ENCODE peak calls at places on chromosomes 3 and 15, in ten cellular contexts. Y is CD8-positive, alpha-beta T cell; Z is HCT116; X is brain microvascular endothelial cell; I is CD8-positive, alpha-beta memory T cell; V is CD4-positive, alpha-beta T cell; J is colonic mucosa; E is upper lobe of left lung; L is stomach; T is adrenal gland. N is an unnamed sample.

GRCh38 chr3:52047295-52047960 is 8.9 kb downstream of the DUSP7 start:
- DNase-seq in Y (no peak), Z (no peak), X (no peak), I (no peak), V (no peak), J (no peak), E (peak), L (peak), T (no peak), N (peak)

GRCh38 chr15:63292771-63293170 is 15.4 kb downstream of the APH1B start:
- DNase-seq in Y (no peak), Z (no peak), X (peak), I (no peak), V (no peak), J (no peak), E (peak), L (no peak), T (no peak), N (no peak)

GRCh38 chr3:46097691-46098241 is 70.5 kb upstream of the XCR1 start:
- DNase-seq in Y (no peak), Z (no peak), X (peak), I (no peak), V (no peak), J (no peak), E (no peak), L (no peak), T (no peak), N (no peak)

GRCh38 chr3:11568503-11569155 is 75.1 kb downstream of the VGLL4 start:
- DNase-seq in Y (no peak), Z (peak), X (peak), I (no peak), V (no peak), J (no peak), E (no peak), L (no peak), T (peak), N (peak)

GRCh38 chr15:77839970-77840609 is 207.4 kb upstream of the LINGO1 start:
- DNase-seq in Y (no peak), Z (no peak), X (no peak), I (no peak), V (no peak), J (no peak), E (no peak), L (no peak), T (no peak), N (no peak)

GRCh38 chr3:44554626-44555592 is at the start of gene ZKSCAN7:
- DNase-seq in Y (peak), Z (no peak), X (peak), I (peak), V (peak), J (peak), E (peak), L (peak), T (peak), N (peak)

GRCh38 chr3:123467051-123467450 is 18.2 kb upstream of the ADCY5 start:
- DNase-seq in Y (no peak), Z (no peak), X (no peak), I (no peak), V (no peak), J (no peak), E (no peak), L (no peak), T (no peak), N (no peak)

GRCh38 chr3:141649871-141650270 is 88.2 kb upstream of the RNF7 start:
- DNase-seq in Y (no peak), Z (no peak), X (no peak), I (no peak), V (no peak), J (no peak), E (no peak), L (no peak), T (no peak), N (no peak)

GRCh38 chr15:77991029-77991406 is 86.5 kb downstream of the TBC1D2B start:
- DNase-seq in Y (no peak), Z (no peak), X (no peak), I (no peak), V (no peak), J (no peak), E (no peak), L (no peak), T (no peak), N (no peak)

GRCh38 chr15:63251701-63252100 is 25.7 kb upstream of the APH1B start:
- DNase-seq in Y (no peak), Z (no peak), X (no peak), I (no peak), V (no peak), J (no peak), E (no peak), L (no peak), T (no peak), N (no peak)

GRCh38 chr15:90710436-90710835 is 6.7 kb upstream of the BLM start:
- DNase-seq in Y (no peak), Z (no peak), X (no peak), I (no peak), V (no peak), J (no peak), E (peak), L (no peak), T (no peak), N (no peak)

GRCh38 chr15:39413558-39413957 is 167.3 kb upstream of the THBS1 start:
- DNase-seq in Y (no peak), Z (no peak), X (no peak), I (no peak), V (no peak), J (no peak), E (no peak), L (no peak), T (no peak), N (no peak)

GRCh38 chr3:37435572-37435971 is 261.2 kb upstream of the LRRFIP2 start:
- DNase-seq in Y (no peak), Z (no peak), X (no peak), I (no peak), V (no peak), J (no peak), E (no peak), L (no peak), T (no peak), N (no peak)

GRCh38 chr3:55507808-55508207 is 20.7 kb upstream of the WNT5A start:
- DNase-seq in Y (no peak), Z (no peak), X (no peak), I (no peak), V (no peak), J (no peak), E (no peak), L (no peak), T (no peak), N (no peak)

GRCh38 chr3:63753567-63753966 is 65.5 kb upstream of the C3orf49 start:
- DNase-seq in Y (no peak), Z (no peak), X (peak), I (no peak), V (no peak), J (no peak), E (no peak), L (no peak), T (no peak), N (no peak)

DNA sequence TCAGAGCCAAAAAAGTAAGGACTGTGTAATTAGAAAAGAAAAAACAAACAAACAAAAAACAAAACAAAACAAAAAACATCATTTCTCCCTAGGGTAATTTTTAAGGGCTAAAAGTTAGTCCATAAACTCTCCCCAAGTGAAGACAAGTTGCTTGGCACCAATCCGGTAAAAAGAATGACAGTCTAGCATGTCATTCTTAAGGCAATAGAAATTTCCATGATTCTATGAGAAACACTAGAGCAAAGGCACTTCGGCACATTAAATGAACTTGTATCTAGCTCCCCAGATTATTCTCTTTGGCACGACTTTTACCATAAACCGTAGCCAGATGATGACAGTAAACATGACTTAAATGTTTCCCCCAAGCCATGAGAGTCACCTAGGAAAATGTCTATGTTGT is 10.1 kb downstream of the COL8A1 start:
- DNase-seq in Y (no peak), Z (no peak), X (no peak), I (no peak), V (no peak), J (no peak), E (no peak), L (no peak), T (no peak), N (no peak)
- H3K27ac ChIP-seq in Y (no peak), Z (no peak), X (peak), I (no peak), V (no peak), J (no peak), E (peak), L (peak), T (no peak), N (no peak)

GRCh38 chr3:187809979-187810568 is 64.8 kb upstream of the BCL6 start:
- DNase-seq in Y (no peak), Z (no peak), X (no peak), I (no peak), V (no peak), J (no peak), E (no peak), L (no peak), T (no peak), N (no peak)
- H3K27ac ChIP-seq in Y (no peak), Z (no peak), X (no peak), I (no peak), V (no peak), J (no peak), E (no peak), L (no peak), T (no peak), N (no peak)

DNA sequence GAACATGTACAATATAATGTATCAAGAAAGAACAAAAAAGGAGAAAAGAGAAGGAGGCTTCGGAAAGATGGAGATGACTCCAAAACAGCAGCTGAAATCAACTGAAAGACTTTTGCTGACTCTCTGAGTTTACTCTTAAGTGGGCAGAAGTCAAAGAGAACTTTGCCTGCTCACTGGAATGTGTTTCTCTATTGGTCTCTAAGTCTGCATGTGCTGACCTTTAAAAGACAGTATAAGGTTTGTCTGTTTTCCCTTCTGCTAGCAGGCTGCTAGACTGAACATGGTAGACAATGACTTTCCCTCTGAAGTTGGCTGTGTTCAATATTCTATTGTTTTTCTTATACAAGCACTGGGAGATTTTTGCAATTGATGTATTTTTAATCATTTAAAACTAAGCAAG is 7.2 kb upstream of the MAP4 start:
- DNase-seq in Y (no peak), Z (no peak), X (no peak), I (no peak), V (no peak), J (no peak), E (no peak), L (no peak), T (no peak), N (no peak)
- H3K27ac ChIP-seq in Y (no peak), Z (no peak), X (no peak), I (no peak), V (no peak), J (no peak), E (no peak), L (no peak), T (no peak), N (no peak)

GRCh38 chr3:129180461-129180860 is 3.2 kb downstream of the CNBP start:
- DNase-seq in Y (no peak), Z (no peak), X (no peak), I (no peak), V (no peak), J (no peak), E (no peak), L (no peak), T (no peak), N (no peak)
- H3K27ac ChIP-seq in Y (no peak), Z (no peak), X (no peak), I (no peak), V (no peak), J (peak), E (peak), L (peak), T (peak), N (no peak)

GRCh38 chr3:27325419-27325818 is 43.8 kb downstream of the NEK10 start:
- DNase-seq in Y (no peak), Z (no peak), X (no peak), I (no peak), V (no peak), J (no peak), E (no peak), L (no peak), T (no peak), N (no peak)
- H3K27ac ChIP-seq in Y (no peak), Z (no peak), X (no peak), I (no peak), V (no peak), J (no peak), E (peak), L (peak), T (no peak), N (no peak)

GRCh38 chr3:107193114-107193513 is 184.1 kb upstream of the CCDC54 start:
- DNase-seq in Y (no peak), Z (no peak), X (no peak), I (no peak), V (no peak), J (no peak), E (no peak), L (no peak), T (no peak), N (no peak)

GRCh38 chr3:107204121-107204520 is 173.1 kb upstream of the CCDC54 start:
- DNase-seq in Y (no peak), Z (no peak), X (no peak), I (no peak), V (no peak), J (no peak), E (no peak), L (no peak), T (no peak), N (no peak)

GRCh38 chr3:107201146-107201545 is 176.1 kb upstream of the CCDC54 start:
- DNase-seq in Y (no peak), Z (no peak), X (no peak), I (no peak), V (no peak), J (no peak), E (no peak), L (no peak), T (no peak), N (no peak)

GRCh38 chr3:107199962-107200465 is 177.2 kb upstream of the CCDC54 start:
- DNase-seq in Y (no peak), Z (no peak), X (no peak), I (no peak), V (no peak), J (no peak), E (no peak), L (no peak), T (no peak), N (no peak)

GRCh38 chr3:107198522-107199271 is 178.5 kb upstream of the CCDC54 start:
- DNase-seq in Y (no peak), Z (no peak), X (no peak), I (no peak), V (no peak), J (no peak), E (no peak), L (no peak), T (no peak), N (no peak)
- H3K27ac ChIP-seq in Y (no peak), Z (no peak), X (no peak), I (no peak), V (no peak), J (no peak), E (no peak), L (peak), T (no peak), N (peak)

DNA sequence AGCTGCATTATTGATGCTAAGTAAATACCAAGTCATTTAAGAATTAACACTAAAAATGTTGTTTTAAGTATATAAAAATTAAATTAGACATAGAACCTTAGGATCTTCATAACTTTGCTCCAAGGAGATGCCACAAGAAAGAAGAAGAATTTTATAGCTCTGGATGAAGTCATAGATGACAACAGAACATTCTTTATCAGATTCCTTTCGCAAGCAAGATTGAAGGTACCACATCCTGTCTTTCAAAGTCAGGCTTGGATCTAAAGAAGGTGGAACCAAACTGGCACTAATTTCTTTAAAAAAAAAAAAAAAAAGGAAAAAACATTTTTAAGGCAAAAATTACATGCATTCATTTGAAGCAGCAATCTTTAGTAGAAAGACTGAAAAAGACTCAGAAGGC is 62.5 kb downstream of the POLQ start:
- DNase-seq in Y (no peak), Z (no peak), X (no peak), I (no peak), V (no peak), J (no peak), E (no peak), L (no peak), T (no peak), N (no peak)
- H3K27ac ChIP-seq in Y (no peak), Z (no peak), X (peak), I (no peak), V (no peak), J (no peak), E (no peak), L (no peak), T (no peak), N (no peak)

DNA sequence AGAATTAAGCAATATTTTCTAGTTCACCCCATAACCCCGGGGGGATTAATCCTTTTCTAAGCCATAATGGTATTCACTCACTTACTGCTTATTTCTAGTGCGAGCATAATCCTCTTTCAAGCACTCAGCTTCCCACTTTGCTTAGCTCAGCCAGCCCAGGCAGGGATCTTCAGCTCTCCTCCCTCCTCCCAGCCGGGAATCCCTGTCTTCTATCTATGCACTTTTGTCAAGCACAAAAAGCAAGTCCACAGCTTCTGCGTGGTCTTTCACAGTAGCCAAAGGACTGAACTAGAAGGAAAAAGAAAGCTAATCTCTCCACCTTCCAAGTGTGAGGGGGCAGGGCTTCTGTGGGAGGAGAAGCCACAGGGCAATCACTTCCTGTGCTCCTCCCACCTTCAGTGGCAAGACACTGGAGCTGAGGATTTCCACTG is 62.8 kb downstream of the PEX5L start:
- DNase-seq in Y (no peak), Z (no peak), X (no peak), I (no peak), V (no peak), J (no peak), E (no peak), L (no peak), T (no peak), N (peak)
- H3K27ac ChIP-seq in Y (no peak), Z (no peak), X (no peak), I (no peak), V (no peak), J (no peak), E (no peak), L (no peak), T (no peak), N (peak)

GRCh38 chr3:154122096-154122911 is 1.1 kb downstream of the ARHGEF26 start:
- DNase-seq in Y (no peak), Z (no peak), X (no peak), I (no peak), V (no peak), J (no peak), E (no peak), L (no peak), T (peak), N (no peak)

GRCh38 chr3:154125378-154126030 is 4.3 kb downstream of the ARHGEF26 start:
- DNase-seq in Y (no peak), Z (no peak), X (no peak), I (no peak), V (no peak), J (no peak), E (no peak), L (no peak), T (no peak), N (no peak)

GRCh38 chr3:154121236-154122095 is at the start of gene ARHGEF26:
- DNase-seq in Y (peak), Z (peak), X (peak), I (peak), V (peak), J (peak), E (peak), L (peak), T (peak), N (peak)

GRCh38 chr3:154122912-154123559 is 1.8 kb downstream of the ARHGEF26 start:
- DNase-seq in Y (no peak), Z (no peak), X (peak), I (no peak), V (no peak), J (no peak), E (no peak), L (no peak), T (no peak), N (no peak)

DNA sequence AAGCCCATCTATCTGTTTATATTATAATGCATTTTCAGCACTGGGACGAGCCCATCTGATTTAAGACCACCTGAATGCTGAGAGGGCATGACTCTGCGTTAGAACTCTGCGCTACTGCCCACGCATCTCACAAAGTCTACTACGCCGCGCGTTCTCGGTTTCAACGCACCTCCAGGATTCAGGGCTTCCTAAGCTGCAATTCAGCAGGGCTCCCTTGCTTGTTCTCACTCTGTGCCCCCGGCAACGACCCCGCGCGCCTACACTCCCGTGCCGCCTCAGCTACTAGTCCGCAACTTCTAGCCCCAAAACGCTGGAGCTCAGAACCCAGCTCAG is 321 bp upstream of the ARHGEF26 start:
- DNase-seq in Y (no peak), Z (no peak), X (no peak), I (no peak), V (no peak), J (no peak), E (no peak), L (no peak), T (no peak), N (no peak)
- H3K27ac ChIP-seq in Y (no peak), Z (peak), X (no peak), I (no peak), V (no peak), J (no peak), E (peak), L (peak), T (no peak), N (peak)

GRCh38 chr15:72865486-72865885 is 81.9 kb upstream of the ADPGK start:
- DNase-seq in Y (no peak), Z (no peak), X (no peak), I (no peak), V (no peak), J (no peak), E (no peak), L (no peak), T (no peak), N (no peak)
- H3K27ac ChIP-seq in Y (no peak), Z (no peak), X (no peak), I (no peak), V (no peak), J (no peak), E (no peak), L (no peak), T (no peak), N (no peak)

N was measured in caudate nucleus.